ENCODE peak calls at places on chromosomes 7 and 10, in nine cellular contexts. One of them, this sample, is unnamed.

GRCh38 chr7:90111-91063 is 102.0 kb upstream of the FAM20C start:
- DNase-seq in fibroblast of pulmonary artery: peak
- DNase-seq in fibroblast of the aortic adventitia: peak
- DNase-seq in GM12865: no peak
- DNase-seq in endothelial cell of umbilical vein: peak
- DNase-seq in vagina: no peak
- DNase-seq in cardiac muscle cell: peak
- DNase-seq in progenitor cell of endocrine pancreas: no peak
- DNase-seq in H9: no peak
- DNase-seq in this sample: no peak

GRCh38 chr7:81301815-81302214 is 383.0 kb upstream of the SEMA3C start:
- DNase-seq in cardiac muscle cell: no peak
- DNase-seq in H9: no peak
- DNase-seq in fibroblast of pulmonary artery: no peak
- DNase-seq in progenitor cell of endocrine pancreas: no peak
- DNase-seq in fibroblast of the aortic adventitia: no peak
- DNase-seq in endothelial cell of umbilical vein: no peak
- DNase-seq in GM12865: no peak
- DNase-seq in vagina: no peak
- DNase-seq in this sample: no peak

GRCh38 chr10:16663472-16663871 is 141.8 kb upstream of the C1QL3 start:
- DNase-seq in fibroblast of the aortic adventitia: no peak
- DNase-seq in fibroblast of pulmonary artery: no peak
- DNase-seq in progenitor cell of endocrine pancreas: no peak
- DNase-seq in H9: no peak
- DNase-seq in cardiac muscle cell: no peak
- DNase-seq in vagina: no peak
- DNase-seq in GM12865: no peak
- DNase-seq in endothelial cell of umbilical vein: no peak
- DNase-seq in this sample: no peak

GRCh38 chr7:31747553-31747952 is 60.5 kb downstream of the PPP1R17 start:
- DNase-seq in cardiac muscle cell: no peak
- DNase-seq in GM12865: no peak
- DNase-seq in H9: no peak
- DNase-seq in fibroblast of pulmonary artery: no peak
- DNase-seq in fibroblast of the aortic adventitia: peak
- DNase-seq in progenitor cell of endocrine pancreas: no peak
- DNase-seq in endothelial cell of umbilical vein: no peak
- DNase-seq in vagina: no peak
- DNase-seq in this sample: no peak

GRCh38 chr7:94476251-94476840 is 33.3 kb upstream of the CASD1 start:
- DNase-seq in vagina: no peak
- DNase-seq in fibroblast of the aortic adventitia: no peak
- DNase-seq in fibroblast of pulmonary artery: no peak
- DNase-seq in H9: no peak
- DNase-seq in progenitor cell of endocrine pancreas: no peak
- DNase-seq in GM12865: no peak
- DNase-seq in endothelial cell of umbilical vein: no peak
- DNase-seq in cardiac muscle cell: no peak
- DNase-seq in this sample: no peak

GRCh38 chr7:106617860-106618259 is 43.1 kb downstream of the CCDC71L start:
- DNase-seq in fibroblast of the aortic adventitia: no peak
- DNase-seq in GM12865: no peak
- DNase-seq in vagina: no peak
- DNase-seq in endothelial cell of umbilical vein: no peak
- DNase-seq in H9: no peak
- DNase-seq in progenitor cell of endocrine pancreas: no peak
- DNase-seq in cardiac muscle cell: no peak
- DNase-seq in fibroblast of pulmonary artery: no peak
- DNase-seq in this sample: no peak

GRCh38 chr7:37352974-37353948 is 95.4 kb downstream of the ELMO1 start:
- DNase-seq in fibroblast of pulmonary artery: no peak
- DNase-seq in H9: peak
- DNase-seq in vagina: no peak
- DNase-seq in endothelial cell of umbilical vein: no peak
- DNase-seq in cardiac muscle cell: no peak
- DNase-seq in progenitor cell of endocrine pancreas: no peak
- DNase-seq in fibroblast of the aortic adventitia: no peak
- DNase-seq in GM12865: peak
- DNase-seq in this sample: peak

GRCh38 chr7:112272921-112273561 is 66.5 kb downstream of the ZNF277 start:
- DNase-seq in cardiac muscle cell: peak
- DNase-seq in fibroblast of the aortic adventitia: no peak
- DNase-seq in GM12865: peak
- DNase-seq in endothelial cell of umbilical vein: no peak
- DNase-seq in fibroblast of pulmonary artery: peak
- DNase-seq in vagina: no peak
- DNase-seq in H9: no peak
- DNase-seq in progenitor cell of endocrine pancreas: no peak
- DNase-seq in this sample: no peak

GRCh38 chr10:59006511-59007306 is 169.7 kb upstream of the PHYHIPL start:
- DNase-seq in cardiac muscle cell: peak
- DNase-seq in GM12865: peak
- DNase-seq in fibroblast of the aortic adventitia: peak
- DNase-seq in H9: no peak
- DNase-seq in vagina: no peak
- DNase-seq in fibroblast of pulmonary artery: peak
- DNase-seq in endothelial cell of umbilical vein: no peak
- DNase-seq in progenitor cell of endocrine pancreas: no peak
- DNase-seq in this sample: no peak

GRCh38 chr7:47484923-47485639 is 96.8 kb downstream of the TNS3 start:
- DNase-seq in cardiac muscle cell: no peak
- DNase-seq in progenitor cell of endocrine pancreas: no peak
- DNase-seq in vagina: no peak
- DNase-seq in H9: no peak
- DNase-seq in GM12865: no peak
- DNase-seq in endothelial cell of umbilical vein: no peak
- DNase-seq in fibroblast of the aortic adventitia: no peak
- DNase-seq in fibroblast of pulmonary artery: no peak
- DNase-seq in this sample: no peak

GRCh38 chr7:129210256-129210988 is 14.4 kb upstream of the AHCYL2 start:
- DNase-seq in progenitor cell of endocrine pancreas: peak
- DNase-seq in cardiac muscle cell: peak
- DNase-seq in H9: peak
- DNase-seq in vagina: no peak
- DNase-seq in endothelial cell of umbilical vein: peak
- DNase-seq in GM12865: peak
- DNase-seq in fibroblast of pulmonary artery: peak
- DNase-seq in fibroblast of the aortic adventitia: peak
- DNase-seq in this sample: peak

GRCh38 chr10:80168679-80169380 is 36.3 kb downstream of the PLAC9 start:
- DNase-seq in fibroblast of the aortic adventitia: no peak
- DNase-seq in vagina: no peak
- DNase-seq in progenitor cell of endocrine pancreas: no peak
- DNase-seq in H9: peak
- DNase-seq in fibroblast of pulmonary artery: no peak
- DNase-seq in GM12865: peak
- DNase-seq in endothelial cell of umbilical vein: no peak
- DNase-seq in cardiac muscle cell: no peak
- DNase-seq in this sample: no peak

GRCh38 chr7:44277851-44278250 is 47.5 kb downstream of the CAMK2B start:
- DNase-seq in H9: no peak
- DNase-seq in vagina: no peak
- DNase-seq in endothelial cell of umbilical vein: no peak
- DNase-seq in progenitor cell of endocrine pancreas: no peak
- DNase-seq in cardiac muscle cell: peak
- DNase-seq in GM12865: no peak
- DNase-seq in fibroblast of pulmonary artery: peak
- DNase-seq in fibroblast of the aortic adventitia: peak
- DNase-seq in this sample: no peak

GRCh38 chr7:109864263-109864662 is 1226.7 kb upstream of the LRRN3 start:
- DNase-seq in H9: no peak
- DNase-seq in vagina: no peak
- DNase-seq in endothelial cell of umbilical vein: no peak
- DNase-seq in fibroblast of pulmonary artery: no peak
- DNase-seq in progenitor cell of endocrine pancreas: no peak
- DNase-seq in fibroblast of the aortic adventitia: no peak
- DNase-seq in cardiac muscle cell: no peak
- DNase-seq in GM12865: no peak
- DNase-seq in this sample: no peak

GRCh38 chr7:100585511-100586265 is at the start of gene LRCH4:
- DNase-seq in H9: peak
- DNase-seq in vagina: no peak
- DNase-seq in cardiac muscle cell: no peak
- DNase-seq in fibroblast of pulmonary artery: no peak
- DNase-seq in endothelial cell of umbilical vein: no peak
- DNase-seq in fibroblast of the aortic adventitia: no peak
- DNase-seq in progenitor cell of endocrine pancreas: peak
- DNase-seq in GM12865: peak
- DNase-seq in this sample: peak

GRCh38 chr10:82796510-82796909 is 921.5 kb downstream of the NRG3 start:
- DNase-seq in fibroblast of the aortic adventitia: peak
- DNase-seq in GM12865: no peak
- DNase-seq in H9: no peak
- DNase-seq in vagina: no peak
- DNase-seq in endothelial cell of umbilical vein: peak
- DNase-seq in fibroblast of pulmonary artery: peak
- DNase-seq in progenitor cell of endocrine pancreas: no peak
- DNase-seq in cardiac muscle cell: peak
- DNase-seq in this sample: no peak
- TF ChIP-seq CTCF in fibroblast of the aortic adventitia: peak
- TF ChIP-seq CTCF in GM12865: peak
- TF ChIP-seq CTCF in H9: peak
- TF ChIP-seq CTCF in vagina: no peak
- TF ChIP-seq CTCF in endothelial cell of umbilical vein: no peak
- TF ChIP-seq CTCF in fibroblast of pulmonary artery: peak
- TF ChIP-seq CTCF in progenitor cell of endocrine pancreas: peak
- TF ChIP-seq CTCF in cardiac muscle cell: peak
- TF ChIP-seq CTCF in this sample: no peak

GRCh38 chr7:154503962-154504550 is 451.9 kb downstream of the DPP6 start:
- DNase-seq in fibroblast of the aortic adventitia: peak
- DNase-seq in endothelial cell of umbilical vein: peak
- DNase-seq in vagina: no peak
- DNase-seq in cardiac muscle cell: peak
- DNase-seq in fibroblast of pulmonary artery: peak
- DNase-seq in GM12865: peak
- DNase-seq in H9: no peak
- DNase-seq in progenitor cell of endocrine pancreas: no peak
- DNase-seq in this sample: no peak
- TF ChIP-seq CTCF in fibroblast of the aortic adventitia: no peak
- TF ChIP-seq CTCF in endothelial cell of umbilical vein: peak
- TF ChIP-seq CTCF in vagina: no peak
- TF ChIP-seq CTCF in cardiac muscle cell: peak
- TF ChIP-seq CTCF in fibroblast of pulmonary artery: peak
- TF ChIP-seq CTCF in GM12865: peak
- TF ChIP-seq CTCF in H9: peak
- TF ChIP-seq CTCF in progenitor cell of endocrine pancreas: peak
- TF ChIP-seq CTCF in this sample: no peak

DNA sequence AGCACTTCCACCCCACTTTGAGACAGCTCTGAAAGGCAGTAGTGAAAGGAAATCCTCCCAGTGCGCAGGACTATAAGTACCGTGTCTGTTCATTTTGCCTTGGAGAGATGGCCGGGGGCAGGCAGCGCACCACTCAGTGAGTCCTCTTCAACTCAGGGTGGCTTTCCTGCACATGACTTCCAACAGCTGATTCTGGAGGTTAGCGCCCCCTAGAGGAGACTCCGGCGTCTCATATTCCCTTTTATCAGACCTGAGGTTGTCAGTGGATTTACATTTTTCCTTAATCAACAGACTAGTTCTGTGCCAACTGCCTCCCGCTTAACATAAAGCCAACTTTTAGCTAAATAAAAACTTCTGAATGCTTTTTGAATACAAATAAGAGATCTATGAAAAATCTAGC is 101.0 kb downstream of the HERPUD2 start:
- DNase-seq in progenitor cell of endocrine pancreas: no peak
- DNase-seq in fibroblast of pulmonary artery: peak
- DNase-seq in vagina: no peak
- DNase-seq in endothelial cell of umbilical vein: no peak
- DNase-seq in fibroblast of the aortic adventitia: no peak
- DNase-seq in GM12865: peak
- DNase-seq in H9: peak
- DNase-seq in cardiac muscle cell: no peak
- DNase-seq in this sample: no peak
- TF ChIP-seq CTCF in progenitor cell of endocrine pancreas: peak
- TF ChIP-seq CTCF in fibroblast of pulmonary artery: peak
- TF ChIP-seq CTCF in vagina: no peak
- TF ChIP-seq CTCF in endothelial cell of umbilical vein: peak
- TF ChIP-seq CTCF in fibroblast of the aortic adventitia: peak
- TF ChIP-seq CTCF in GM12865: peak
- TF ChIP-seq CTCF in H9: peak
- TF ChIP-seq CTCF in cardiac muscle cell: peak
- TF ChIP-seq CTCF in this sample: no peak

DNA sequence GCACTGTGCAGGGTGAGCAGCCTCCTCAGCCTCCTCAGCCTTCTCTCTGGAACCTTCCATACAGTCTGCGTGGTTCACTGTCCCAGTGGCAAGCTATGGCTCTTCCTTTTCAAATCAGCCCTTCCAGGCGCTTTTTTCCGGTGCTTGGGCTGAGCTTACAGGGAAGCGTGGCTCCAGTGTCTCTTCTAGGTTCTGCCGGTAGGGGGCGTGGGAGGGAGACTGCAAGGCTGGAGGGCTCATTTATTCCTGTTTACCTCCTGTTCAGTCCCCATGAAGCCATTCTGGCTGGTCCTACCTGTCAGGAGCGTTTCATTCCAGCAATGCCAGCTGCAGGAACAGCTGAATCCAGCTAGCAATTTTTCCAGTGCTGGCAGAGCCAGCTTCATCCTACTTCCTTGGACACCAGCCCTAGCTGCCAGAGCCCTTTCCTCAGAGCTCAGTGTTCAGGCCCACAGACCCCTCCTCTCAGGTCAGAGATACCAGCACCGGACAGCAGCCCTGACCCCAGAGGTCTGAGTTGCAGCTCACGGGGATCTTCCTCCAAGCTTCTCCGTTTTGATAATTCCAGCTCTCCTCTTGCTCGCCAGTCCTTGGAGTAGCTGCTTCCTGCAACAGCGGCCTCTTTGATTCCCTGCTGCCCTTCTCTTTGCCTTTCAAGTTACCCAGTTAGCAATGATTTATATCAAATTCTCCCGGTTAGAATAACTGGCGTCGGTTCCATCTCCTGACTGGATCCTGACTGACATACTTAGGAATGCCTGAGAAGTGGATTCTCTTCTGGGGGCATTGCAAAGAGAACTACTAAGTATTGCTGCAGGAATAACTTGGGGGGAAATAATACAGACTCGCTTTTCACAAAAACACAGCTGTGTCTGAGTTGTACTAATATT is 129.8 kb downstream of the FRMD4A start:
- DNase-seq in fibroblast of the aortic adventitia: no peak
- DNase-seq in fibroblast of pulmonary artery: no peak
- DNase-seq in endothelial cell of umbilical vein: no peak
- DNase-seq in vagina: peak
- DNase-seq in H9: peak
- DNase-seq in progenitor cell of endocrine pancreas: peak
- DNase-seq in cardiac muscle cell: peak
- DNase-seq in GM12865: peak
- DNase-seq in this sample: no peak
- TF ChIP-seq CTCF in fibroblast of the aortic adventitia: peak
- TF ChIP-seq CTCF in fibroblast of pulmonary artery: peak
- TF ChIP-seq CTCF in endothelial cell of umbilical vein: peak
- TF ChIP-seq CTCF in vagina: no peak
- TF ChIP-seq CTCF in H9: peak
- TF ChIP-seq CTCF in progenitor cell of endocrine pancreas: peak
- TF ChIP-seq CTCF in cardiac muscle cell: peak
- TF ChIP-seq CTCF in GM12865: peak
- TF ChIP-seq CTCF in this sample: no peak

GRCh38 chr10:42553064-42553407 is 85.3 kb downstream of the ZNF33B start:
- DNase-seq in vagina: no peak
- DNase-seq in fibroblast of pulmonary artery: no peak
- DNase-seq in endothelial cell of umbilical vein: no peak
- DNase-seq in fibroblast of the aortic adventitia: no peak
- DNase-seq in cardiac muscle cell: no peak
- DNase-seq in GM12865: no peak
- DNase-seq in H9: no peak
- DNase-seq in progenitor cell of endocrine pancreas: no peak
- DNase-seq in this sample: no peak
- TF ChIP-seq CTCF in vagina: no peak
- TF ChIP-seq CTCF in fibroblast of pulmonary artery: no peak
- TF ChIP-seq CTCF in endothelial cell of umbilical vein: no peak
- TF ChIP-seq CTCF in fibroblast of the aortic adventitia: no peak
- TF ChIP-seq CTCF in cardiac muscle cell: no peak
- TF ChIP-seq CTCF in GM12865: no peak
- TF ChIP-seq CTCF in H9: no peak
- TF ChIP-seq CTCF in progenitor cell of endocrine pancreas: no peak
- TF ChIP-seq CTCF in this sample: no peak

This sample was measured in natural killer cell.